ENCODE peak calls at places on chromosomes 16 and 17, in seven cellular contexts. F, D, L, H, E, S and G are unnamed samples.

GRCh38 chr17:55588446-55588845 is 77.2 kb upstream of the SMIM36 start:
- DNase-seq in F (no peak), D (no peak), L (no peak), H (no peak), E (no peak), S (no peak), G (no peak)

GRCh38 chr16:55955845-55956244 is 80.7 kb upstream of the CES5A start:
- DNase-seq in F (no peak), D (no peak), L (no peak), H (no peak), E (peak), S (no peak), G (no peak)

GRCh38 chr17:80720624-80721577 is 176.3 kb downstream of the RPTOR start:
- DNase-seq in F (no peak), D (peak), L (peak), H (no peak), E (no peak), S (no peak), G (no peak)

GRCh38 chr17:17388657-17389496 is 85.7 kb downstream of the NT5M start:
- DNase-seq in F (no peak), D (no peak), L (no peak), H (no peak), E (no peak), S (no peak), G (no peak)

GRCh38 chr16:48188449-48189102 is 32.8 kb upstream of the ABCC12 start:
- DNase-seq in F (peak), D (no peak), L (no peak), H (no peak), E (no peak), S (peak), G (no peak)

GRCh38 chr16:62068747-62069146 is 32.5 kb upstream of the CDH8 start:
- DNase-seq in F (peak), D (no peak), L (peak), H (no peak), E (peak), S (no peak), G (no peak)

GRCh38 chr16:1643521-1643920 is 31.4 kb downstream of the CRAMP1 start:
- DNase-seq in F (no peak), D (no peak), L (no peak), H (no peak), E (no peak), S (no peak), G (no peak)

GRCh38 chr17:7308625-7309433 is 1.4 kb downstream of the EIF5A start:
- DNase-seq in F (peak), D (peak), L (peak), H (no peak), E (peak), S (peak), G (no peak)

DNA sequence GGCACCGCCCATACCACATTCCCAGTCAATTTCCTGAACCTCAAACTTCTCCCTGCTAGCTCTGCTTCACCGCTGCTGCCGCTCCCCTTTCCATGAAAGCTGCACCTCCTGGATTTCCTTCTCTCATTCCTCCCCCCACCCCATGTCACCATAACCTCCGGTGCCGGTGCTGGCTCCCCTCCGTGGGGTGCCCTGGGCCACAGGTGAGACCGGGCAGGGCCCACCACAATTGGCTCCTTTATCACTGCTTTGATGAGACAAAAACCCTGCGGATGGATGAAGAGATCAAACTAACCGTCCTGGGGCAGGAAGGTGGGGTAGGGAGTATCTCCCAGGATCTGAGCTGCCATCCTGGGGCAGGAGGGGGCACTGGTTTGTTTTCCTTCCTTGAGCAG is 111.3 kb upstream of the LHX1 start:
- DNase-seq in F (no peak), D (no peak), L (no peak), H (no peak), E (no peak), S (no peak), G (no peak)
- TF ChIP-seq CTCF in F (no peak), D (no peak), L (no peak), H (no peak), E (no peak), S (no peak), G (no peak)

DNA sequence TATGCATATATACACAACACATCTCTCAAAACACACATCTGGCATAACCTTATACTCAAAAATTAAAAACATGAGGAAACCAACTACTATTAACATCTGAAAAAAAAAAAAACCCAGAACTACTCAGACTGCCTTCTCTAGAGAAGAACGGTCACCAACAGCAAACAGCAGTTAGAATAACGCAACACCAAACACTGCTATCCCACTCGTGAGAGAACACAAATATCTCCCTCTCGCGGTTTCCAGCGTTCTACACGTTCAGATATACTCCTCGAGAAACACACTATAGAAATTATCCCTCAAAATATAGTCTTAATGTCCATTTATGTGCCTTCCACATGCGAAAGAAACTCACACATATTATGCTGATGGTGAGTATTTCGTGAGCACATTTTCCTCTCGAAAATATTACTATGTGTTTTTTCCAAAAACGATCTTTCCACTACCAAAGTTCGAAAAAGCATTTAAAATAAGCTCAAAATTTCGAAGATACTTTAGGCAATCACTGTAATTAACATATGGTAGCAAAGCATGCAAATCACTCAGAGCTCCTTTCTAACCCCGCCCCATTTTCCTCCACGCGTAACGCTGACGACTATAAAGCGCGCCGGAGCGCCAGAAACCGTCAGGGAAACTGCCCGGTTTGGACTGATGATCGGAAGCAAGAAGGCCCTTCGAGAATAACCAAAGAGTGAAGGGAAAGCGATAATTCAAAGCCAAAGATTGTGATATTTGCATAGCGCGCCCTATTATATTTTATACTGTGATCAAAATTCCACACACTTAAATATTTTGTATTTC is 60.1 kb downstream of the TEX14 start:
- DNase-seq in F (peak), D (peak), L (peak), H (peak), E (peak), S (peak), G (no peak)
- TF ChIP-seq CTCF in F (no peak), D (peak), L (peak), H (no peak), E (peak), S (no peak), G (peak)

GRCh38 chr17:77266891-77267341 is 126.1 kb downstream of the SEC14L1 start:
- DNase-seq in F (no peak), D (no peak), L (no peak), H (no peak), E (no peak), S (peak), G (no peak)
- TF ChIP-seq CTCF in F (peak), D (no peak), L (peak), H (no peak), E (peak), S (no peak), G (no peak)

GRCh38 chr16:9125658-9126492 is 34.4 kb downstream of the HAPSTR1 start:
- DNase-seq in F (no peak), D (no peak), L (no peak), H (no peak), E (no peak), S (no peak), G (no peak)

GRCh38 chr16:9123871-9124270 is 32.4 kb downstream of the HAPSTR1 start:
- DNase-seq in F (peak), D (peak), L (peak), H (no peak), E (no peak), S (no peak), G (no peak)

GRCh38 chr16:9124444-9124843 is 33.0 kb downstream of the HAPSTR1 start:
- DNase-seq in F (no peak), D (no peak), L (no peak), H (no peak), E (no peak), S (no peak), G (no peak)

GRCh38 chr16:9126609-9127008 is 35.2 kb downstream of the HAPSTR1 start:
- DNase-seq in F (no peak), D (no peak), L (no peak), H (no peak), E (no peak), S (no peak), G (no peak)

DNA sequence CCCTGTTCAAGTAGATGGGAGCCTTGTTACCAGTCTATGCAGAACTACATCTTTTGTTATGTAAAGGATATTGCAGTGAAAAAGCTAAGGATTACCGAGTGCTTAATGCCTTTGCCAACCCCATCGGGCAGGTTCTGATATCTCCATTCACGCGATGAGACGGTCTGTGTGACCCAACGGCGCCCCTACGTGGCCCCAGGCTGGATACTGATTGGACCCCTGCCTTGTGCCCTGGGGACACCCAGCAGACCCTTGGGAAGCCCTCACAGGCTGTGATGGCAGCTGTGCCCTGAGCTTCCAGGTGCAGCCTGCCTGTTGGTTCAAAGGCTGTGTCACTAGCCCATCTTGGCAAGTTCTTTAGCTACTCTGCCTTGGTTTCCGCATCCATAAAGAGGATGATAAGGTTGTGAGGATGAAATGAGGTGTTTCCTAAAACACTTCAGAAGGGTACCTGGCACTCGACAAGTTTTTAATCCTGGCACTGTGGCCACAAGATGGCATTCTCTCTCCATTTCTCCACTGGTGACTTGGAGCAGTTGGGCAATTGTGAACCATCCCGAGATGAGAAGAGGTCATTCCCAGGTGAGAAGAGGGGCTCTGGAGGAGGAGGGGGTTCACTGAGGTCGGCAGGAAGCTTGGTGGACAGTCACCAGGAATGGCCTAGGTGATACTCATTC is 33.6 kb downstream of the HAPSTR1 start:
- DNase-seq in F (no peak), D (no peak), L (no peak), H (no peak), E (no peak), S (no peak), G (no peak)
- TF ChIP-seq CTCF in F (no peak), D (no peak), L (no peak), H (no peak), E (peak), S (no peak), G (no peak)

GRCh38 chr17:69084911-69085310 is 24.2 kb upstream of the ABCA9 start:
- DNase-seq in F (no peak), D (peak), L (peak), H (no peak), E (peak), S (no peak), G (no peak)
- TF ChIP-seq CTCF in F (no peak), D (no peak), L (no peak), H (no peak), E (peak), S (no peak), G (peak)

DNA sequence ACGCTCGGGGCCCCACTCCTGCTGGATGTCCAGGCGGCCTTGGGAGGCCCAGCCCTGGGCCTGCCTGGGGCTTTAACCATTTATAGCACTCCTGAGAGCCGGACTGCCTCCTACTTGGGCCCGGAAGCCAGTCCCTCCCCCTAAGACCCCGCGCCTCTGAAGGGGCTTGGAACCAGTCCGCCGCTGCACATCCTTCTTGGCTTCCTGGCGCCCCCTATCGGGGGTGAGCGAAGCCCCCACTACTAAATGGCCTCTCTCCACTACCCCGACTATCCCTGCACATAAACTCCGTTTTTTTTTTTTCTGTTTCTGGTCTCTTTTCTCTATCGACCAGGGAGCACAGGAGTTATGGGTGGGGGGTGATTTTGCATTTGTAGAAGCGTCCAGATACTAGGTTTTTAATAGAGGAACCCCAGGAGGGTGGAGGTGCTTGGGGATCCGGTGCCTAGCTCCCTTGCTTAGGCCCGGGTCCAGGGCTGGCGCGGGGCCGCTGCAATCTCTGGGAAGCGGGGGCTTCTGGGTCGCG is 633 bp upstream of the NOL3 start:
- DNase-seq in F (peak), D (peak), L (peak), H (no peak), E (peak), S (peak), G (no peak)
- TF ChIP-seq CTCF in F (peak), D (peak), L (peak), H (no peak), E (peak), S (peak), G (peak)

GRCh38 chr17:28379814-28380571 is 8.5 kb downstream of the SARM1 start:
- DNase-seq in F (no peak), D (no peak), L (peak), H (no peak), E (peak), S (no peak), G (no peak)
- TF ChIP-seq CTCF in F (no peak), D (no peak), L (no peak), H (no peak), E (no peak), S (no peak), G (no peak)